ENCODE peak calls at places on chromosome 14, in five cellular contexts. B is OCI-LY7; A is suprapubic skin; I is NCI-H345; F is stimulated activated CD4-positive, alpha-beta T cell treated with anti-CD3 and anti-CD28 coated beads, Interleukin-2, amount 100 ng/mL, for 48 hours. E is an unnamed sample.
A peak's percentile ranks its signal among the peaks of the same experiment; 100 is the strongest.

GRCh38 chr14:104877066-104877805 is 12.2 kb downstream of the CEP170B start:
- DNase-seq in F (no peak), B (no peak), A (no peak), I (no peak), E (no peak)

GRCh38 chr14:65832431-65833253 is 420.1 kb downstream of the FUT8 start:
- DNase-seq in B (peak; percentile 16), I (no peak), F (no peak), A (no peak), E (no peak)

GRCh38 chr14:53955671-53956426 is 776 bp downstream of the BMP4 start:
- DNase-seq in F (no peak), I (peak; percentile 18), A (peak; percentile 89), B (no peak), E (no peak)

GRCh38 chr14:38496092-38496491 is 240.2 kb upstream of the CLEC14A start:
- DNase-seq in I (no peak), A (no peak), B (no peak), F (no peak), E (no peak)

GRCh38 chr14:81302613-81303012 is 81.9 kb upstream of the GTF2A1 start:
- DNase-seq in A (no peak), I (peak; percentile 31), F (no peak), B (peak; percentile 35), E (no peak)

GRCh38 chr14:47269788-47270492 is 405.5 kb downstream of the MDGA2 start:
- DNase-seq in I (no peak), A (no peak), B (no peak), F (no peak), E (no peak)

GRCh38 chr14:75242546-75243273 is 35.9 kb upstream of the FOS start:
- DNase-seq in B (no peak), I (no peak), A (no peak), F (no peak), E (peak; percentile 77)

GRCh38 chr14:104680806-104681688 is 8.4 kb upstream of the INF2 start:
- DNase-seq in A (peak; percentile 75), B (peak; percentile 83), F (no peak), I (no peak), E (no peak)

GRCh38 chr14:92317511-92317910 is 5.5 kb upstream of the SLC24A4 start:
- DNase-seq in F (no peak), A (no peak), B (no peak), I (no peak), E (no peak)

GRCh38 chr14:69087061-69087461 is 65.9 kb downstream of the DCAF5 start:
- DNase-seq in I (no peak), F (no peak), A (no peak), B (no peak), E (no peak)

GRCh38 chr14:68824517-68825347 is 31.9 kb upstream of the ZFP36L1 start:
- DNase-seq in B (peak; percentile 65), I (peak; percentile 30), A (peak; percentile 88), F (peak; percentile 56), E (peak; percentile 85)

GRCh38 chr14:32329146-32329545 is at the start of gene AKAP6:
- DNase-seq in F (no peak), A (no peak), I (no peak), B (no peak), E (no peak)

GRCh38 chr14:70525691-70526090 is 9.1 kb downstream of the ADAM20 start:
- DNase-seq in A (no peak), I (peak; percentile 17), B (no peak), F (no peak), E (no peak)

GRCh38 chr14:35534884-35535793 is 1.2 kb downstream of the INSM2 start:
- DNase-seq in F (peak; percentile 62), I (peak; percentile 18), A (no peak), B (peak; percentile 20), E (peak; percentile 84)

GRCh38 chr14:67221248-67221981 is 19.8 kb upstream of the PALS1 start:
- DNase-seq in F (no peak), I (no peak), B (no peak), A (no peak), E (no peak)

GRCh38 chr14:51533160-51533559 is 118.5 kb upstream of the FRMD6 start:
- DNase-seq in B (no peak), I (no peak), A (no peak), F (no peak), E (peak; percentile 86)

GRCh38 chr14:56694609-56695008 is 115.0 kb downstream of the TMEM260 start:
- DNase-seq in A (no peak), B (no peak), F (no peak), I (no peak), E (no peak)

GRCh38 chr14:74950795-74951442 is 4.5 kb downstream of the PGF start:
- DNase-seq in B (no peak), F (no peak), A (no peak), I (no peak), E (no peak)

GRCh38 chr14:76647699-76648298 is 113.5 kb upstream of the VASH1 start:
- DNase-seq in F (peak; percentile 7), B (peak; percentile 65), A (no peak), I (peak; percentile 52), E (no peak)

GRCh38 chr14:47500369-47500768 is 175.0 kb downstream of the MDGA2 start:
- DNase-seq in B (no peak), F (no peak), I (no peak), A (no peak), E (no peak)

GRCh38 chr14:74881425-74882102 is at the start of gene DLST:
- DNase-seq in B (peak; percentile 92), I (peak; percentile 89), F (peak; percentile 85), A (peak; percentile 91), E (peak; percentile 94)

GRCh38 chr14:64708148-64709004 is 4.2 kb downstream of the PLEKHG3 start:
- DNase-seq in B (no peak), A (peak; percentile 62), F (no peak), I (no peak), E (peak; percentile 97)

GRCh38 chr14:68248481-68249255 is 429.1 kb downstream of the RAD51B start:
- DNase-seq in F (no peak), A (peak; percentile 68), I (peak; percentile 53), B (peak; percentile 85), E (no peak)

GRCh38 chr14:69540654-69541335 is 33.9 kb downstream of the CCDC177 start:
- DNase-seq in B (no peak), F (no peak), A (no peak), I (no peak), E (no peak)

GRCh38 chr14:60064491-60065072 is 27.1 kb upstream of the PCNX4 start:
- DNase-seq in I (peak; percentile 6), F (no peak), B (peak; percentile 59), A (no peak), E (no peak)

GRCh38 chr14:105247715-105248367 is 492 bp upstream of the BTBD6 start:
- DNase-seq in F (no peak), I (no peak), A (no peak), B (no peak), E (no peak)

GRCh38 chr14:30608533-30609006 is 13.5 kb upstream of the SCFD1 start:
- DNase-seq in B (no peak), A (no peak), F (no peak), I (peak; percentile 6), E (no peak)

GRCh38 chr14:21042918-21043317 is 756 bp downstream of the RNASE7 start:
- DNase-seq in F (no peak), A (no peak), I (no peak), B (no peak), E (no peak)

GRCh38 chr14:79947440-79947839 is 263.9 kb downstream of the DIO2 start:
- DNase-seq in B (no peak), A (no peak), I (peak; percentile 60), F (no peak), E (no peak)

GRCh38 chr14:22200977-22201605 is 387.9 kb downstream of the DAD1 start:
- DNase-seq in B (peak; percentile 56), I (no peak), F (no peak), A (no peak), E (no peak)

GRCh38 chr14:50875359-50876090 is 3.7 kb downstream of the ABHD12B start:
- DNase-seq in B (peak; percentile 96), I (no peak), A (no peak), F (peak; percentile 50), E (no peak)

GRCh38 chr14:103819503-103820307 is 27.7 kb downstream of the PPP1R13B start:
- DNase-seq in I (peak; percentile 65), B (no peak), F (no peak), A (peak; percentile 66), E (no peak)

GRCh38 chr14:22492601-22493000 is 96.4 kb downstream of the DAD1 start:
- DNase-seq in F (no peak), I (no peak), B (no peak), A (no peak), E (no peak)

GRCh38 chr14:91252901-91253794 is 8.6 kb upstream of the GPR68 start:
- DNase-seq in B (peak; percentile 40), I (peak; percentile 37), F (no peak), A (no peak), E (no peak)

GRCh38 chr14:22646570-22647254 is 2.6 kb upstream of the OR6J1 start:
- DNase-seq in I (no peak), F (no peak), B (no peak), A (no peak), E (no peak)

GRCh38 chr14:30445394-30445793 is 113.6 kb upstream of the G2E3 start:
- DNase-seq in A (no peak), I (no peak), B (no peak), F (no peak), E (no peak)

GRCh38 chr14:65281991-65282908 is 130.3 kb upstream of the FUT8 start:
- DNase-seq in F (no peak), I (no peak), B (peak; percentile 58), A (no peak), E (no peak)

GRCh38 chr14:23601845-23602180 is 23.2 kb upstream of the JPH4 start:
- DNase-seq in I (no peak), A (no peak), B (no peak), F (no peak), E (no peak)